ENCODE peak calls at places on chromosomes 6 and 20, in four cellular contexts. Z is cardiac muscle cell, P is coronary artery, O is right lobe of liver. J is an unnamed sample.

GRCh38 chr6:11460837-11461661 is 76.5 kb upstream of the TMEM170B start:
- DNase-seq in Z (no peak), P (no peak), O (no peak), J (no peak)

GRCh38 chr20:58810116-58810878 is 40.4 kb downstream of the GNAS-AS1 start:
- DNase-seq in Z (peak; percentile 11), P (no peak), O (no peak), J (no peak)

GRCh38 chr20:31770243-31770642 is 31.2 kb downstream of the TPX2 start:
- DNase-seq in Z (no peak), P (no peak), O (no peak), J (no peak)

GRCh38 chr6:156175971-156176421 is 601.2 kb upstream of the ARID1B start:
- DNase-seq in Z (no peak), P (no peak), O (no peak), J (no peak)

GRCh38 chr20:3696200-3696599 is 14.4 kb upstream of the ADAM33 start:
- DNase-seq in Z (no peak), P (no peak), O (no peak), J (no peak)

GRCh38 chr6:154920502-154921200 is 74.5 kb upstream of the TIAM2 start:
- DNase-seq in Z (no peak), P (no peak), O (no peak), J (no peak)

GRCh38 chr6:139126255-139126654 is 8.6 kb upstream of the HECA start:
- DNase-seq in Z (peak; percentile 87), P (no peak), O (no peak), J (no peak)

GRCh38 chr6:50714487-50715379 is 1.4 kb downstream of the TFAP2D start:
- DNase-seq in Z (no peak), P (no peak), O (no peak), J (no peak)

GRCh38 chr6:166614589-166614988 is 12.5 kb downstream of the RPS6KA2 start:
- DNase-seq in Z (peak; percentile 27), P (no peak), O (no peak), J (no peak)

GRCh38 chr6:121619013-121619412 is 183.6 kb downstream of the GJA1 start:
- DNase-seq in Z (no peak), P (no peak), O (no peak), J (no peak)

GRCh38 chr20:44089987-44090674 is 96.9 kb downstream of the JPH2 start:
- DNase-seq in Z (peak; percentile 82), P (no peak), O (no peak), J (no peak)

GRCh38 chr6:78909391-78909790 is 42.0 kb downstream of the IRAK1BP1 start:
- DNase-seq in Z (peak; percentile 67), P (no peak), O (no peak), J (no peak)

GRCh38 chr6:71287038-71287437 is 1.6 kb upstream of the OGFRL1 start:
- DNase-seq in Z (no peak), P (no peak), O (no peak), J (no peak)

GRCh38 chr20:10553326-10553984 is 118.3 kb downstream of the SLX4IP start:
- DNase-seq in Z (peak; percentile 84), P (no peak), O (no peak), J (no peak)

GRCh38 chr20:38084425-38084951 is 50.9 kb downstream of the RPRD1B start:
- DNase-seq in Z (peak; percentile 89), P (no peak), O (no peak), J (no peak)

GRCh38 chr6:125784365-125784764 is 6.4 kb upstream of the NCOA7 start:
- DNase-seq in Z (peak; percentile 58), P (no peak), O (no peak), J (no peak)

DNA sequence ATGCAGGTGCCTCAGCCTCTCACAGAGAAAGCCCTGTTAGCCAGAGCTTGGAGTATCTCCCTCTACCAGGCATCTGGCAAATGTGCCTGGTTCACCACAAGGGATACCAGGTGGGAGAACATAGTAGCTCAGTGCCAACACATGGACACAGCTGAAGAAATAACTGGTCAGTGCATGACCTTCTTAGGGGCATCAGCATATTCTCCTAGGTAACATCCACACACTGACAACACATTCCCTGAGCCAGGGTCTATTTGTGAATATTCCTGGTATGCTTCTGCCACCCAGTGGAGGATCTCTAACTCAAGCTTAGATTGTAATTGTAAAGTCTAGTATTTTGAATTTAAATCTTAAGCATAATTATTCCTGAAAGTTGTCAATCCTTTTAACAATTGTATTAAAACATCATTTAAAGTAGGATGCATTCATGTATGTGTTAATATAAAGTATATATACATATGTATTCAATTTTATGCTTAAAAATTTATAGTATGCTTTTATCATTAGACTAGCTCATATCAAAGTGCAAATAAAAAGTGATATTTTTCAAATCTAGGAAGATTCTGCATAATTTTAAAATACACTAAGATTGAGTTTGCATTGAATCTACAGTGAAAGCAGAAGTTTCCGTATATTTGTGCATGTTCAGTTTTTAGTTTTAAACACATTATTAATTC is 45.3 kb upstream of the COL21A1 start:
- DNase-seq in Z (peak; percentile 85), P (no peak), O (no peak), J (no peak)
- TF ChIP-seq CTCF in Z (peak; percentile 60), P (peak; percentile 34), O (peak; percentile 58), J (peak; percentile 92)

GRCh38 chr20:21640556-21640955 is 64.9 kb upstream of the PAX1 start:
- DNase-seq in Z (no peak), P (no peak), O (no peak), J (no peak)
- TF ChIP-seq CTCF in Z (no peak), P (no peak), O (no peak), J (no peak)

GRCh38 chr6:107867302-107867615 is 43.1 kb upstream of the SCML4 start:
- DNase-seq in Z (no peak), P (no peak), O (no peak), J (no peak)
- TF ChIP-seq CTCF in Z (no peak), P (no peak), O (no peak), J (peak; percentile 22)

GRCh38 chr6:16849280-16850210 is 88.3 kb upstream of the ATXN1 start:
- DNase-seq in Z (peak; percentile 43), P (no peak), O (no peak), J (no peak)
- TF ChIP-seq CTCF in Z (no peak), P (no peak), O (no peak), J (no peak)